ENCODE peak calls at places on chromosome 4, in ten cellular contexts. T is stimulated activated CD4-positive, alpha-beta T cell treated with anti-CD3 and anti-CD28 coated beads, Interleukin-2, amount 100 ng/mL, for 48 hours; P is frontal cortex; H is smooth muscle cell of the brain vasculature; F is activated CD4-positive, alpha-beta T cell treated with anti-CD3 and anti-CD28 coated beads, Interleukin-2, amount 10 ng/mL, durations not matched to agents 7 days and 5 days; X is fibroblast of lung; A is mucosa of gallbladder; G is pancreas; K is stimulated activated CD8-positive, alpha-beta memory T cell treated with anti-CD3 and anti-CD28 coated beads, Interleukin-4, amount 100 ng/mL, for 48 hours; Q is kidney tubule cell. U is an unnamed sample.

GRCh38 chr4:724131-724530 is 18.5 kb downstream of the PCGF3 start:
- DNase-seq in T (no peak), P (no peak), H (no peak), F (no peak), X (no peak), A (no peak), G (no peak), K (no peak), Q (no peak), U (no peak)

GRCh38 chr4:9762823-9763475 is 18.5 kb upstream of the DRD5 start:
- DNase-seq in T (peak; percentile 33), P (peak; percentile 76), H (peak; percentile 17), F (peak; percentile 71), X (peak; percentile 30), A (peak; percentile 73), G (peak; percentile 23), K (peak; percentile 37), Q (peak; percentile 80), U (peak; percentile 19)

GRCh38 chr4:95044204-95044848 is 286.6 kb downstream of the BMPR1B start:
- DNase-seq in T (no peak), P (peak; percentile 5), H (no peak), F (no peak), X (peak; percentile 7), A (no peak), G (no peak), K (no peak), Q (no peak), U (no peak)

GRCh38 chr4:64899563-64899962 is 490.3 kb upstream of the TECRL start:
- DNase-seq in T (no peak), P (no peak), H (no peak), F (no peak), X (peak; percentile 67), A (no peak), G (no peak), K (no peak), Q (peak; percentile 9), U (no peak)

GRCh38 chr4:337932-338758 is 531 bp downstream of the ZNF141 start:
- DNase-seq in T (peak; percentile 35), P (peak; percentile 34), H (no peak), F (no peak), X (peak; percentile 53), A (no peak), G (peak; percentile 33), K (peak; percentile 69), Q (peak; percentile 33), U (peak; percentile 58)

GRCh38 chr4:89482248-89482647 is 174.6 kb upstream of the GPRIN3 start:
- DNase-seq in T (no peak), P (no peak), H (no peak), F (no peak), X (peak; percentile 39), A (no peak), G (no peak), K (no peak), Q (peak; percentile 43), U (no peak)

GRCh38 chr4:8023696-8024033 is 84.0 kb upstream of the AFAP1 start:
- DNase-seq in T (no peak), P (no peak), H (no peak), F (no peak), X (no peak), A (no peak), G (no peak), K (no peak), Q (no peak), U (no peak)

GRCh38 chr4:113837397-113837796 is 75.9 kb upstream of the CAMK2D start:
- DNase-seq in T (no peak), P (no peak), H (no peak), F (no peak), X (peak; percentile 91), A (no peak), G (no peak), K (no peak), Q (peak; percentile 79), U (no peak)

GRCh38 chr4:33886356-33886755 is 2358.0 kb downstream of the ARAP2 start:
- DNase-seq in T (no peak), P (no peak), H (no peak), F (no peak), X (no peak), A (no peak), G (no peak), K (no peak), Q (no peak), U (no peak)

GRCh38 chr4:152064282-152064681 is 303.5 kb upstream of the GATB start:
- DNase-seq in T (no peak), P (no peak), H (no peak), F (no peak), X (peak; percentile 34), A (no peak), G (no peak), K (no peak), Q (no peak), U (no peak)

GRCh38 chr4:57373971-57374370 is 263.8 kb upstream of the IGFBP7 start:
- DNase-seq in T (no peak), P (no peak), H (no peak), F (no peak), X (peak; percentile 65), A (no peak), G (no peak), K (no peak), Q (no peak), U (no peak)

GRCh38 chr4:146524663-146525062 is 2.9 kb upstream of the SLC10A7 start:
- DNase-seq in T (no peak), P (no peak), H (no peak), F (no peak), X (no peak), A (no peak), G (no peak), K (no peak), Q (no peak), U (no peak)

GRCh38 chr4:5526070-5526831 is 182.1 kb downstream of the EVC2 start:
- DNase-seq in T (no peak), P (no peak), H (no peak), F (no peak), X (peak; percentile 12), A (peak; percentile 72), G (no peak), K (no peak), Q (no peak), U (no peak)

GRCh38 chr4:4575284-4576211 is 33.7 kb upstream of the STX18 start:
- DNase-seq in T (peak; percentile 40), P (peak; percentile 69), H (no peak), F (peak; percentile 50), X (peak; percentile 55), A (peak; percentile 22), G (peak; percentile 36), K (peak; percentile 74), Q (peak; percentile 60), U (peak; percentile 67)

GRCh38 chr4:66590488-66591215 is 920.4 kb upstream of the EPHA5 start:
- DNase-seq in T (no peak), P (no peak), H (no peak), F (no peak), X (peak; percentile 69), A (no peak), G (no peak), K (no peak), Q (no peak), U (no peak)

GRCh38 chr4:141636077-141636770 is at the start of gene IL15:
- DNase-seq in T (peak; percentile 60), P (peak; percentile 54), H (no peak), F (peak; percentile 81), X (peak; percentile 61), A (peak; percentile 83), G (peak; percentile 74), K (peak; percentile 77), Q (peak; percentile 90), U (peak; percentile 69)

GRCh38 chr4:186829740-186830449 is 106.2 kb upstream of the FAT1 start:
- DNase-seq in T (no peak), P (no peak), H (peak; percentile 74), F (no peak), X (peak; percentile 96), A (no peak), G (no peak), K (no peak), Q (no peak), U (no peak)

GRCh38 chr4:56979674-56980073 is 978 bp downstream of the POLR2B start:
- DNase-seq in T (peak; percentile 28), P (no peak), H (no peak), F (peak; percentile 58), X (no peak), A (peak; percentile 23), G (no peak), K (peak; percentile 69), Q (peak; percentile 62), U (peak; percentile 58)

GRCh38 chr4:2289311-2289954 is 27.5 kb upstream of the MXD4 start:
- DNase-seq in T (no peak), P (no peak), H (no peak), F (no peak), X (no peak), A (no peak), G (no peak), K (peak; percentile 18), Q (no peak), U (no peak)

GRCh38 chr4:147049940-147050852 is 104.5 kb upstream of the TTC29 start:
- DNase-seq in T (no peak), P (no peak), H (no peak), F (no peak), X (peak; percentile 82), A (no peak), G (no peak), K (no peak), Q (no peak), U (no peak)

GRCh38 chr4:101279377-101279871 is 67.9 kb downstream of the PPP3CA start:
- DNase-seq in T (no peak), P (no peak), H (peak; percentile 70), F (no peak), X (peak; percentile 98), A (peak; percentile 59), G (no peak), K (no peak), Q (peak; percentile 53), U (no peak)

GRCh38 chr4:137536789-137537561 is 4.7 kb upstream of the PCDH18 start:
- DNase-seq in T (no peak), P (no peak), H (no peak), F (no peak), X (no peak), A (no peak), G (no peak), K (no peak), Q (no peak), U (no peak)

GRCh38 chr4:26803462-26803861 is 57.2 kb upstream of the STIM2 start:
- DNase-seq in T (no peak), P (no peak), H (no peak), F (no peak), X (peak; percentile 22), A (no peak), G (no peak), K (no peak), Q (no peak), U (no peak)

GRCh38 chr4:127748957-127749356 is 18.8 kb downstream of the SLC25A31 start:
- DNase-seq in T (no peak), P (no peak), H (no peak), F (no peak), X (no peak), A (no peak), G (no peak), K (no peak), Q (no peak), U (no peak)

GRCh38 chr4:86388252-86388651 is 28.4 kb upstream of the MAPK10 start:
- DNase-seq in T (no peak), P (no peak), H (no peak), F (no peak), X (no peak), A (no peak), G (no peak), K (no peak), Q (no peak), U (no peak)

GRCh38 chr4:125591290-125591689 is 276.5 kb downstream of the FAT4 start:
- DNase-seq in T (no peak), P (no peak), H (no peak), F (no peak), X (no peak), A (no peak), G (no peak), K (no peak), Q (no peak), U (no peak)

U was measured in activated naive CD8-positive, alpha-beta T cell treated with anti-CD3 and anti-CD28 coated beads, Interleukin-2, amount 50 U/mL, for 24 hours.